ENCODE peak calls at places on chromosome 17, in nine cellular contexts. One of them, this sample, is unnamed.

GRCh38 chr17:50603340-50603739 is 31.3 kb upstream of the ABCC3 start:
- DNase-seq in activated T-helper 1 cell treated with Interleukin-2 at 50 U/mL for 16 hours: no peak
- DNase-seq in left cardiac atrium: no peak
- DNase-seq in coronary artery: no peak
- DNase-seq in T-helper 1 cell: no peak
- DNase-seq in posterior vena cava: no peak
- DNase-seq in substantia nigra: no peak
- DNase-seq in stimulated activated CD8-positive, alpha-beta memory T cell treated with anti-CD3 and anti-CD28 coated beads, Interleukin-4, amount 100 ng/mL, for 24 hours: no peak
- DNase-seq in Kasumi-1: peak; percentile 49
- DNase-seq in this sample: no peak

GRCh38 chr17:31561469-31562412 is 170.3 kb downstream of the RAB11FIP4 start:
- DNase-seq in activated T-helper 1 cell treated with Interleukin-2 at 50 U/mL for 16 hours: no peak
- DNase-seq in left cardiac atrium: no peak
- DNase-seq in coronary artery: no peak
- DNase-seq in T-helper 1 cell: no peak
- DNase-seq in posterior vena cava: no peak
- DNase-seq in substantia nigra: no peak
- DNase-seq in stimulated activated CD8-positive, alpha-beta memory T cell treated with anti-CD3 and anti-CD28 coated beads, Interleukin-4, amount 100 ng/mL, for 24 hours: no peak
- DNase-seq in Kasumi-1: peak; percentile 43
- DNase-seq in this sample: no peak

GRCh38 chr17:80365983-80366382 is 49.0 kb upstream of the ENDOV start:
- DNase-seq in activated T-helper 1 cell treated with Interleukin-2 at 50 U/mL for 16 hours: no peak
- DNase-seq in left cardiac atrium: peak; percentile 13
- DNase-seq in coronary artery: no peak
- DNase-seq in T-helper 1 cell: no peak
- DNase-seq in posterior vena cava: peak; percentile 64
- DNase-seq in substantia nigra: no peak
- DNase-seq in stimulated activated CD8-positive, alpha-beta memory T cell treated with anti-CD3 and anti-CD28 coated beads, Interleukin-4, amount 100 ng/mL, for 24 hours: no peak
- DNase-seq in Kasumi-1: no peak
- DNase-seq in this sample: no peak

GRCh38 chr17:27607692-27608091 is 23.3 kb upstream of the LGALS9 start:
- DNase-seq in activated T-helper 1 cell treated with Interleukin-2 at 50 U/mL for 16 hours: no peak
- DNase-seq in left cardiac atrium: no peak
- DNase-seq in coronary artery: no peak
- DNase-seq in T-helper 1 cell: no peak
- DNase-seq in posterior vena cava: no peak
- DNase-seq in substantia nigra: no peak
- DNase-seq in stimulated activated CD8-positive, alpha-beta memory T cell treated with anti-CD3 and anti-CD28 coated beads, Interleukin-4, amount 100 ng/mL, for 24 hours: no peak
- DNase-seq in Kasumi-1: no peak
- DNase-seq in this sample: no peak

GRCh38 chr17:41547921-41548843 is 20.1 kb upstream of the KRT19 start:
- DNase-seq in activated T-helper 1 cell treated with Interleukin-2 at 50 U/mL for 16 hours: no peak
- DNase-seq in left cardiac atrium: peak; percentile 75
- DNase-seq in coronary artery: peak; percentile 82
- DNase-seq in T-helper 1 cell: peak; percentile 42
- DNase-seq in posterior vena cava: peak; percentile 91
- DNase-seq in substantia nigra: no peak
- DNase-seq in stimulated activated CD8-positive, alpha-beta memory T cell treated with anti-CD3 and anti-CD28 coated beads, Interleukin-4, amount 100 ng/mL, for 24 hours: peak; percentile 55
- DNase-seq in Kasumi-1: peak; percentile 64
- DNase-seq in this sample: no peak

GRCh38 chr17:3926860-3927627 is 10.8 kb upstream of the P2RX1 start:
- DNase-seq in activated T-helper 1 cell treated with Interleukin-2 at 50 U/mL for 16 hours: no peak
- DNase-seq in left cardiac atrium: no peak
- DNase-seq in coronary artery: no peak
- DNase-seq in T-helper 1 cell: no peak
- DNase-seq in posterior vena cava: no peak
- DNase-seq in substantia nigra: no peak
- DNase-seq in stimulated activated CD8-positive, alpha-beta memory T cell treated with anti-CD3 and anti-CD28 coated beads, Interleukin-4, amount 100 ng/mL, for 24 hours: no peak
- DNase-seq in Kasumi-1: no peak
- DNase-seq in this sample: no peak

GRCh38 chr17:82077617-82078358 is 12.2 kb upstream of the DUS1L start:
- DNase-seq in activated T-helper 1 cell treated with Interleukin-2 at 50 U/mL for 16 hours: no peak
- DNase-seq in left cardiac atrium: peak; percentile 68
- DNase-seq in coronary artery: no peak
- DNase-seq in T-helper 1 cell: no peak
- DNase-seq in posterior vena cava: no peak
- DNase-seq in substantia nigra: no peak
- DNase-seq in stimulated activated CD8-positive, alpha-beta memory T cell treated with anti-CD3 and anti-CD28 coated beads, Interleukin-4, amount 100 ng/mL, for 24 hours: no peak
- DNase-seq in Kasumi-1: no peak
- DNase-seq in this sample: no peak

GRCh38 chr17:80192268-80192667 is 22.4 kb downstream of the CARD14 start:
- DNase-seq in activated T-helper 1 cell treated with Interleukin-2 at 50 U/mL for 16 hours: no peak
- DNase-seq in left cardiac atrium: no peak
- DNase-seq in coronary artery: no peak
- DNase-seq in T-helper 1 cell: no peak
- DNase-seq in posterior vena cava: no peak
- DNase-seq in substantia nigra: peak; percentile 24
- DNase-seq in stimulated activated CD8-positive, alpha-beta memory T cell treated with anti-CD3 and anti-CD28 coated beads, Interleukin-4, amount 100 ng/mL, for 24 hours: no peak
- DNase-seq in Kasumi-1: no peak
- DNase-seq in this sample: no peak

This sample was measured in hypothalamus.